ENCODE peak calls at places on chromosomes 13 and 19, in four cellular contexts. X is WTC11, D is HepG2, O is K562. R is an unnamed sample.

GRCh38 chr19:18194554-18195238 is 1.7 kb downstream of the MPV17L2 start:
- DNase-seq in X (peak), O (peak), D (no peak), R (peak)

GRCh38 chr19:3610745-3611717 is 4.4 kb upstream of the TBXA2R start:
- DNase-seq in O (no peak), D (no peak), X (no peak), R (no peak)

GRCh38 chr19:41332000-41332399 is 21.7 kb downstream of the TGFB1 start:
- DNase-seq in D (no peak), O (no peak), X (no peak), R (no peak)

GRCh38 chr13:49651775-49652690 is 23.7 kb downstream of the ARL11 start:
- DNase-seq in X (no peak), O (no peak), D (no peak), R (no peak)

GRCh38 chr13:68099616-68100015 is 869.5 kb upstream of the PCDH9 start:
- DNase-seq in D (no peak), O (no peak), X (no peak), R (no peak)

GRCh38 chr13:41458939-41459753 is 1.8 kb downstream of the RGCC start:
- DNase-seq in O (peak), X (peak), D (peak), R (peak)

GRCh38 chr19:45355402-45355801 is 14.9 kb downstream of the KLC3 start:
- DNase-seq in D (no peak), O (no peak), X (no peak), R (no peak)

GRCh38 chr19:43765109-43765876 is 10.5 kb upstream of the SMG9 start:
- DNase-seq in D (peak), O (no peak), X (no peak), R (no peak)

GRCh38 chr13:33125821-33126570 is 109.8 kb downstream of the KL start:
- DNase-seq in O (no peak), X (no peak), D (peak), R (peak)

GRCh38 chr13:94534171-94534570 is 54.7 kb upstream of the DCT start:
- DNase-seq in X (no peak), D (no peak), O (no peak), R (no peak)

GRCh38 chr19:20664917-20665781 is 3.8 kb upstream of the ZNF626 start:
- DNase-seq in X (peak), O (no peak), D (peak), R (no peak)

GRCh38 chr19:50449236-50449899 is 16.7 kb downstream of the MYBPC2 start:
- DNase-seq in X (no peak), D (no peak), O (no peak), R (no peak)

GRCh38 chr19:15280915-15281683 is 48.9 kb upstream of the EPHX3 start:
- DNase-seq in X (no peak), O (peak), D (peak), R (peak)

GRCh38 chr19:31349160-31349881 is at the start of gene TSHZ3:
- DNase-seq in O (peak), D (no peak), X (peak), R (peak)

GRCh38 chr19:37990362-37990761 is 83.4 kb downstream of the SIPA1L3 start:
- DNase-seq in D (no peak), O (no peak), X (peak), R (no peak)

GRCh38 chr13:46556380-46556779 is 3.4 kb downstream of the LRCH1 start:
- DNase-seq in O (no peak), D (no peak), X (no peak), R (no peak)
- TF ChIP-seq ELF4 in O (no peak), D (no peak), X (no peak), R (no peak)

GRCh38 chr13:27405521-27406134 is 18.8 kb upstream of the GTF3A start:
- DNase-seq in D (no peak), X (no peak), O (no peak), R (no peak)

GRCh38 chr13:27408074-27408473 is 16.3 kb upstream of the GTF3A start:
- DNase-seq in D (no peak), O (no peak), X (no peak), R (no peak)

GRCh38 chr13:27403727-27404385 is 20.6 kb upstream of the GTF3A start:
- DNase-seq in D (peak), X (no peak), O (no peak), R (no peak)

GRCh38 chr13:27404680-27405079 is 19.7 kb upstream of the GTF3A start:
- DNase-seq in X (no peak), O (no peak), D (no peak), R (no peak)

GRCh38 chr13:27406178-27406939 is 18.1 kb upstream of the GTF3A start:
- DNase-seq in O (peak), X (no peak), D (peak), R (peak)
- TF ChIP-seq SP1 in O (no peak), X (no peak), D (no peak), R (no peak)

DNA sequence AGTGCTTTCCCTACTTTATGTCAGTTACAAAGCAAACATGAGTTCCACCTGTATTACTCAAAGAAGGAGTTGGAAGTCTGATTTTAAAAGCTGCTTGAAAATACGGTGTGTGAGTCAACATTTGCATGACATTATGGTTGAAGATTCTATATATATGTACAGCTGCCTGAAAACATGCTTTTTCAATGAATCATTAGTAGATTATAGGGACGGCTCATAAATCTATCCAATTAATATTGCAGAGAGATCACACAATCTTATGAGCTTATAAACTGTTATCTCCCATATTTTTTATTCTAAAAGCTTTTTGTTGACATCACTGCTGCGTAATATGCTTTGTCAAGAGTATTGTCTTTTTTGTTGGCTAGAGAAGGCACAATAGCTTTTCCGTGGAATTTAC is 873.8 kb downstream of the SLITRK6 start:
- DNase-seq in D (no peak), O (no peak), X (no peak), R (no peak)
- TF ChIP-seq ELF4 in D (no peak), O (no peak), X (no peak), R (no peak)

GRCh38 chr19:2171349-2172145 is 7.8 kb downstream of the DOT1L start:
- DNase-seq in X (peak), D (peak), O (peak), R (no peak)
- TF ChIP-seq SP1 in X (no peak), D (no peak), O (peak), R (no peak)

GRCh38 chr19:16867211-16867610 is 21.6 kb upstream of the F2RL3 start:
- DNase-seq in O (no peak), D (no peak), X (no peak), R (no peak)
- TF ChIP-seq ELF4 in O (no peak), D (no peak), X (no peak), R (no peak)

GRCh38 chr13:28761586-28761985 is 42.8 kb upstream of the SLC46A3 start:
- DNase-seq in D (no peak), X (no peak), O (no peak), R (no peak)
- TF ChIP-seq SP1 in D (no peak), X (no peak), O (no peak), R (no peak)

GRCh38 chr13:79866436-79866835 is 385.5 kb downstream of the NDFIP2 start:
- DNase-seq in O (no peak), X (no peak), D (no peak), R (no peak)

GRCh38 chr13:79862515-79862914 is 381.6 kb downstream of the NDFIP2 start:
- DNase-seq in D (no peak), X (no peak), O (no peak), R (no peak)

GRCh38 chr13:79859756-79860155 is 378.8 kb downstream of the NDFIP2 start:
- DNase-seq in X (no peak), O (no peak), D (no peak), R (no peak)

GRCh38 chr13:79860757-79861156 is 379.8 kb downstream of the NDFIP2 start:
- DNase-seq in O (no peak), X (no peak), D (no peak), R (no peak)

DNA sequence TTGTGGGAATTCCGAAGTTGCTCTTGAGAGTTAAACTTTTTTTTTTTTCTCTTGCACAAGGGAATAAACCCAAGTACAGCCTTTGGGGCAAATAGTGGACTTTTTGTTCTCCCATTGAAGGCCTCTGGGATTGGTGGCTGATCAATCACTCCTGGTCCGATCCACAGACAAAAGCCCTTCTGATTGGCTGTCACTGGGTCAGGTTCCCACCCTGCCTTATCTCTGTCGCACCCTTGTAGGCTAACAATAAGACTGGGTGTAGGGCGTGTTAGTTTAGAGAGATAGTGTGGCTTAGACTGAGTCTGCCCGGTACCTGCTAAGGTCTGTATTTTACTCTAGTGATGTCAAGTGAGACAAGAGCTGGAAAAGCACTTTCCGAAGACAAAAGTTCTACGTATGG is 380.8 kb downstream of the NDFIP2 start:
- DNase-seq in O (no peak), X (no peak), D (no peak), R (no peak)
- TF ChIP-seq ELF4 in O (no peak), X (no peak), D (no peak), R (no peak)

DNA sequence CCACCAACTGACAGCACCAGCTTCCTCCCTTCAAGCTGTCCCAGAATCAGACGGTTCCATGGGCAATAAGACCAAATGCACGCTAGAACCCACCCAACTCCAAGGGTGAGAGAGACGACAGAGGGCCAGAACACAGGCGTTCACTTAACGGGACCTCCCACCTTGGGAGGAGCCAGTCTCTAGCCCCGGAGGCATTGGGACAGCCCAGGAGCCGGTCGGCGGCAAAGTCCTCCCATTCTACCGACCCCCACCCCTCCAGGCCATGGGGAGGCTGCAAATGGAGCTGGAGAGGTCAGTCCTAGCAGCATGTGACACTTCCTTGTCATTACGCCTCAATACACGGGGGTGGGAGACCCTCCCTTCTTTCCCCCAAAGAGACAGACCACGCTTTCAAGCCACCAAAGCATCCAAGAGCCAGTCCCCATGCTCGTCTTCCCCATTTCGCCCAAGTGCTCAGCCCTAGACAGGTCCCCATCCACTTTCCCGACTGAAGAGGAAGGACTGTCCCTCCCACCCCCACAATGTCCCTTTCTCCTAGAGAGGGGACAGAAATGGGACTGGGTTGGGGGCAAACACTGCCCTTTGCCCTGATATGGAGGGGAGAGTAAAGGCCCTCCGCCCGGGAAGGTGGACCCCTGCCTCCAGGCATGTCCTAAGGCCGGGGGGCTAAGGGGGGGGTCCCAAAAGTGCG is 967 bp downstream of the KHSRP start:
- DNase-seq in X (peak), D (peak), O (peak), R (peak)
- TF ChIP-seq SP1 in X (no peak), D (no peak), O (no peak), R (no peak)

GRCh38 chr13:21817878-21818277 is 147.0 kb downstream of the FGF9 start:
- DNase-seq in D (no peak), X (no peak), O (no peak), R (no peak)

GRCh38 chr13:21813844-21814243 is 143.0 kb downstream of the FGF9 start:
- DNase-seq in O (no peak), X (no peak), D (no peak), R (no peak)

GRCh38 chr13:21813110-21813509 is 142.2 kb downstream of the FGF9 start:
- DNase-seq in X (peak), D (no peak), O (no peak), R (no peak)

DNA sequence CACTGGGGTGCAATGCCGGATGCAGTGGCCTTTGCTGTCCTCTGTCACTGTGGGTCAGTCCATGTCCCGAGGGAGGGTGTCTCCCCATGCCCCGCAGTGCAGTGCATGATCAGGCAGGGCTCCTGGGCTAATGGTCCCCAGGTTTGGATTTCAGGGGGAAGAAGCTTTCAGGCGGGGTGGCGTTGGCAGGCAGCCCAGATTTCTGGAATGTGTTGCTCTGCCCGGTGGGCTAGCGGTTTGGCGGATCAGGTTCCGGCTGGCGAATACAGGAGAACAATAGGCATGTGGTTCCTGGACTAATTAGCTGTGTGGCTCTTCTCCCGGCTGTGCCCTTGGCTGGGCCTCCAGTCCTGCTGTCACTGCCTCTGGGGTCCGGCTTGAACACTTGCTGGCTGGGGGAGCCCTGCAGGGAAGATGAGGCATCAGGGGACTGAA is 141.3 kb downstream of the FGF9 start:
- DNase-seq in O (no peak), X (no peak), D (peak), R (no peak)
- TF ChIP-seq ELF4 in O (no peak), X (no peak), D (no peak), R (no peak)

GRCh38 chr19:29491995-29492577 is 33.7 kb upstream of the VSTM2B start:
- DNase-seq in X (no peak), D (no peak), O (no peak), R (no peak)

GRCh38 chr19:29492761-29493160 is 33.0 kb upstream of the VSTM2B start:
- DNase-seq in D (no peak), X (no peak), O (no peak), R (no peak)

GRCh38 chr19:29487432-29487831 is 38.4 kb upstream of the VSTM2B start:
- DNase-seq in D (no peak), O (no peak), X (no peak), R (peak)

GRCh38 chr19:29491491-29491890 is 34.3 kb upstream of the VSTM2B start:
- DNase-seq in X (no peak), D (no peak), O (no peak), R (no peak)

GRCh38 chr19:29489182-29489951 is 36.4 kb upstream of the VSTM2B start:
- DNase-seq in D (no peak), O (no peak), X (no peak), R (no peak)
- TF ChIP-seq SP1 in D (no peak), O (no peak), X (no peak), R (no peak)